ENCODE peak calls at places on chromosomes 7 and 10, in eight cellular contexts. One of them, this sample, is unnamed.

GRCh38 chr7:28608766-28609165 is 196.4 kb downstream of the CREB5 start:
- DNase-seq in transverse colon: no peak
- DNase-seq in body of pancreas: no peak
- DNase-seq in right lobe of liver: no peak
- DNase-seq in GM12878: no peak
- DNase-seq in testis: no peak
- DNase-seq in adrenal gland: no peak
- DNase-seq in uterus: no peak
- DNase-seq in this sample: no peak

GRCh38 chr10:102646610-102647432 is 2.5 kb downstream of the TRIM8 start:
- DNase-seq in testis: peak
- DNase-seq in right lobe of liver: no peak
- DNase-seq in transverse colon: peak
- DNase-seq in uterus: no peak
- DNase-seq in adrenal gland: no peak
- DNase-seq in body of pancreas: peak
- DNase-seq in GM12878: no peak
- DNase-seq in this sample: no peak

GRCh38 chr10:3442451-3442990 is 269.9 kb upstream of the PITRM1 start:
- DNase-seq in adrenal gland: no peak
- DNase-seq in testis: no peak
- DNase-seq in right lobe of liver: no peak
- DNase-seq in body of pancreas: no peak
- DNase-seq in GM12878: no peak
- DNase-seq in transverse colon: no peak
- DNase-seq in uterus: no peak
- DNase-seq in this sample: no peak

GRCh38 chr10:88401671-88402347 is 181.3 kb downstream of the RNLS start:
- DNase-seq in body of pancreas: no peak
- DNase-seq in testis: no peak
- DNase-seq in uterus: no peak
- DNase-seq in right lobe of liver: no peak
- DNase-seq in adrenal gland: no peak
- DNase-seq in transverse colon: no peak
- DNase-seq in GM12878: no peak
- DNase-seq in this sample: no peak

GRCh38 chr7:78968951-78969350 is 484.5 kb downstream of the MAGI2 start:
- DNase-seq in right lobe of liver: no peak
- DNase-seq in testis: no peak
- DNase-seq in transverse colon: no peak
- DNase-seq in adrenal gland: no peak
- DNase-seq in body of pancreas: no peak
- DNase-seq in uterus: no peak
- DNase-seq in GM12878: no peak
- DNase-seq in this sample: no peak

GRCh38 chr7:96629884-96630283 is 79.8 kb downstream of the SEM1 start:
- DNase-seq in right lobe of liver: no peak
- DNase-seq in GM12878: no peak
- DNase-seq in adrenal gland: no peak
- DNase-seq in body of pancreas: no peak
- DNase-seq in transverse colon: no peak
- DNase-seq in testis: no peak
- DNase-seq in uterus: no peak
- DNase-seq in this sample: no peak

GRCh38 chr10:3783313-3783689 is 1.7 kb downstream of the KLF6 start:
- DNase-seq in right lobe of liver: peak
- DNase-seq in testis: peak
- DNase-seq in body of pancreas: peak
- DNase-seq in uterus: peak
- DNase-seq in transverse colon: peak
- DNase-seq in GM12878: peak
- DNase-seq in adrenal gland: peak
- DNase-seq in this sample: peak

GRCh38 chr10:84654671-84655070 is 326.3 kb downstream of the CCSER2 start:
- DNase-seq in body of pancreas: no peak
- DNase-seq in testis: no peak
- DNase-seq in adrenal gland: no peak
- DNase-seq in right lobe of liver: no peak
- DNase-seq in transverse colon: no peak
- DNase-seq in GM12878: peak
- DNase-seq in uterus: no peak
- DNase-seq in this sample: no peak

GRCh38 chr7:22373388-22373787 is 16.4 kb upstream of the RAPGEF5 start:
- DNase-seq in testis: no peak
- DNase-seq in transverse colon: no peak
- DNase-seq in adrenal gland: no peak
- DNase-seq in uterus: no peak
- DNase-seq in body of pancreas: no peak
- DNase-seq in GM12878: no peak
- DNase-seq in right lobe of liver: no peak
- DNase-seq in this sample: no peak

GRCh38 chr10:19017491-19017890 is 31.1 kb upstream of the MALRD1 start:
- DNase-seq in right lobe of liver: no peak
- DNase-seq in uterus: no peak
- DNase-seq in adrenal gland: no peak
- DNase-seq in testis: no peak
- DNase-seq in GM12878: no peak
- DNase-seq in body of pancreas: no peak
- DNase-seq in transverse colon: no peak
- DNase-seq in this sample: no peak

GRCh38 chr10:103636996-103637395 is 143.5 kb downstream of the NEURL1 start:
- DNase-seq in right lobe of liver: no peak
- DNase-seq in body of pancreas: no peak
- DNase-seq in transverse colon: no peak
- DNase-seq in testis: no peak
- DNase-seq in uterus: no peak
- DNase-seq in GM12878: no peak
- DNase-seq in adrenal gland: peak
- DNase-seq in this sample: no peak

GRCh38 chr10:91925022-91925320 is 1.4 kb downstream of the BTAF1 start:
- DNase-seq in adrenal gland: no peak
- DNase-seq in body of pancreas: no peak
- DNase-seq in testis: no peak
- DNase-seq in uterus: no peak
- DNase-seq in GM12878: no peak
- DNase-seq in right lobe of liver: no peak
- DNase-seq in transverse colon: no peak
- DNase-seq in this sample: no peak

GRCh38 chr10:126481181-126481580 is 92.9 kb upstream of the ADAM12 start:
- DNase-seq in body of pancreas: no peak
- DNase-seq in adrenal gland: no peak
- DNase-seq in transverse colon: no peak
- DNase-seq in GM12878: no peak
- DNase-seq in testis: no peak
- DNase-seq in right lobe of liver: no peak
- DNase-seq in uterus: no peak
- DNase-seq in this sample: no peak

GRCh38 chr7:1935176-1936005 is 265.3 kb downstream of the ELFN1 start:
- DNase-seq in body of pancreas: no peak
- DNase-seq in right lobe of liver: peak
- DNase-seq in GM12878: no peak
- DNase-seq in transverse colon: no peak
- DNase-seq in uterus: no peak
- DNase-seq in testis: no peak
- DNase-seq in adrenal gland: no peak
- DNase-seq in this sample: no peak

GRCh38 chr10:21820952-21821351 is 182.6 kb downstream of the DNAJC1 start:
- DNase-seq in testis: no peak
- DNase-seq in uterus: no peak
- DNase-seq in transverse colon: no peak
- DNase-seq in right lobe of liver: no peak
- DNase-seq in adrenal gland: no peak
- DNase-seq in GM12878: no peak
- DNase-seq in body of pancreas: no peak
- DNase-seq in this sample: no peak

GRCh38 chr7:142612264-142612881 is 136.9 kb upstream of the PRSS1 start:
- DNase-seq in uterus: no peak
- DNase-seq in right lobe of liver: no peak
- DNase-seq in transverse colon: no peak
- DNase-seq in adrenal gland: peak
- DNase-seq in testis: peak
- DNase-seq in body of pancreas: no peak
- DNase-seq in GM12878: no peak
- DNase-seq in this sample: no peak

GRCh38 chr10:88467835-88468485 is 115.2 kb downstream of the RNLS start:
- DNase-seq in transverse colon: no peak
- DNase-seq in right lobe of liver: no peak
- DNase-seq in body of pancreas: no peak
- DNase-seq in adrenal gland: no peak
- DNase-seq in uterus: no peak
- DNase-seq in testis: no peak
- DNase-seq in GM12878: no peak
- DNase-seq in this sample: no peak

GRCh38 chr10:72421895-72422540 is 67.3 kb upstream of the DNAJB12 start:
- DNase-seq in testis: no peak
- DNase-seq in right lobe of liver: no peak
- DNase-seq in GM12878: no peak
- DNase-seq in body of pancreas: no peak
- DNase-seq in transverse colon: no peak
- DNase-seq in adrenal gland: no peak
- DNase-seq in uterus: no peak
- DNase-seq in this sample: no peak

GRCh38 chr10:72426982-72427381 is 72.3 kb upstream of the DNAJB12 start:
- DNase-seq in right lobe of liver: no peak
- DNase-seq in body of pancreas: no peak
- DNase-seq in testis: no peak
- DNase-seq in transverse colon: no peak
- DNase-seq in adrenal gland: no peak
- DNase-seq in uterus: no peak
- DNase-seq in GM12878: no peak
- DNase-seq in this sample: no peak

GRCh38 chr10:72423426-72423825 is 68.7 kb upstream of the DNAJB12 start:
- DNase-seq in testis: no peak
- DNase-seq in adrenal gland: no peak
- DNase-seq in transverse colon: no peak
- DNase-seq in body of pancreas: no peak
- DNase-seq in GM12878: no peak
- DNase-seq in uterus: no peak
- DNase-seq in right lobe of liver: no peak
- DNase-seq in this sample: no peak

GRCh38 chr10:72424561-72424960 is 69.8 kb upstream of the DNAJB12 start:
- DNase-seq in adrenal gland: no peak
- DNase-seq in uterus: no peak
- DNase-seq in right lobe of liver: no peak
- DNase-seq in testis: no peak
- DNase-seq in GM12878: no peak
- DNase-seq in body of pancreas: no peak
- DNase-seq in transverse colon: no peak
- DNase-seq in this sample: no peak

GRCh38 chr10:72425133-72425532 is 70.4 kb upstream of the DNAJB12 start:
- DNase-seq in body of pancreas: peak
- DNase-seq in right lobe of liver: no peak
- DNase-seq in testis: peak
- DNase-seq in uterus: no peak
- DNase-seq in adrenal gland: peak
- DNase-seq in GM12878: no peak
- DNase-seq in transverse colon: no peak
- DNase-seq in this sample: no peak
- H3K27ac ChIP-seq in body of pancreas: no peak
- H3K27ac ChIP-seq in right lobe of liver: no peak
- H3K27ac ChIP-seq in testis: peak
- H3K27ac ChIP-seq in uterus: no peak
- H3K27ac ChIP-seq in adrenal gland: no peak
- H3K27ac ChIP-seq in GM12878: no peak
- H3K27ac ChIP-seq in transverse colon: no peak
- H3K27ac ChIP-seq in this sample: no peak

GRCh38 chr7:75738975-75739795 is 444 bp upstream of the HIP1 start:
- DNase-seq in GM12878: peak
- DNase-seq in transverse colon: peak
- DNase-seq in testis: peak
- DNase-seq in adrenal gland: peak
- DNase-seq in body of pancreas: peak
- DNase-seq in uterus: peak
- DNase-seq in right lobe of liver: peak
- DNase-seq in this sample: peak

GRCh38 chr7:75737856-75738603 is 711 bp downstream of the HIP1 start:
- DNase-seq in testis: no peak
- DNase-seq in right lobe of liver: no peak
- DNase-seq in adrenal gland: peak
- DNase-seq in uterus: no peak
- DNase-seq in GM12878: no peak
- DNase-seq in body of pancreas: no peak
- DNase-seq in transverse colon: peak
- DNase-seq in this sample: no peak

GRCh38 chr7:75740846-75741497 is 2.2 kb upstream of the HIP1 start:
- DNase-seq in transverse colon: peak
- DNase-seq in right lobe of liver: no peak
- DNase-seq in adrenal gland: peak
- DNase-seq in testis: peak
- DNase-seq in uterus: peak
- DNase-seq in body of pancreas: peak
- DNase-seq in GM12878: peak
- DNase-seq in this sample: no peak

GRCh38 chr7:75739796-75740672 is 1.3 kb upstream of the HIP1 start:
- DNase-seq in transverse colon: no peak
- DNase-seq in uterus: no peak
- DNase-seq in body of pancreas: no peak
- DNase-seq in adrenal gland: no peak
- DNase-seq in GM12878: peak
- DNase-seq in testis: no peak
- DNase-seq in right lobe of liver: no peak
- DNase-seq in this sample: no peak

DNA sequence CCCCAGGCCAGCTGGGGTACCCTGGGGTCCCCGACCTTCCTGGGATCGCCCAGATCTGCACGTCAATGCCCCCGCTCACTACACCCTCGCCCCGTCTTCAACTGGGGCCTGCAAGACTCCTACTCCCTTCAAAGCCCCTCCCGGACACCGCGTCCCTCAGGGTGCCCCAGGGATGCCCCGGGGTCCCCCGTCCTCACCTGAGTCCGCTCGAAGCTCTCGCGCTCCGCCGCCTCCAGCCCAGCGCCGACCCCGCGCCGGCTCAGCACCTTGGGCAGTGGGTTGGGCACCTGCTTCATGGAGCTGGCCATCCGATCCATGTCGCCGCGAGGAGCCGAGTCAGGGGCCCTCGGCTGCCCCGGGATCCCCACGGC is at the start of gene HIP1:
- DNase-seq in uterus: no peak
- DNase-seq in transverse colon: no peak
- DNase-seq in right lobe of liver: no peak
- DNase-seq in GM12878: no peak
- DNase-seq in body of pancreas: no peak
- DNase-seq in adrenal gland: no peak
- DNase-seq in testis: no peak
- DNase-seq in this sample: no peak
- TF ChIP-seq POLR2A in uterus: peak
- TF ChIP-seq POLR2A in transverse colon: no peak
- TF ChIP-seq POLR2A in right lobe of liver: no peak
- TF ChIP-seq POLR2A in GM12878: no peak
- TF ChIP-seq POLR2A in body of pancreas: no peak
- TF ChIP-seq POLR2A in adrenal gland: no peak
- TF ChIP-seq POLR2A in testis: no peak
- TF ChIP-seq POLR2A in this sample: no peak

GRCh38 chr7:92698237-92698841 is 108.1 kb upstream of the FAM133B start:
- DNase-seq in testis: peak
- DNase-seq in transverse colon: peak
- DNase-seq in body of pancreas: peak
- DNase-seq in GM12878: no peak
- DNase-seq in adrenal gland: peak
- DNase-seq in uterus: peak
- DNase-seq in right lobe of liver: no peak
- DNase-seq in this sample: no peak
- H3K4me3 ChIP-seq in testis: no peak
- H3K4me3 ChIP-seq in transverse colon: no peak
- H3K4me3 ChIP-seq in body of pancreas: no peak
- H3K4me3 ChIP-seq in GM12878: no peak
- H3K4me3 ChIP-seq in adrenal gland: no peak
- H3K4me3 ChIP-seq in uterus: no peak
- H3K4me3 ChIP-seq in right lobe of liver: no peak
- H3K4me3 ChIP-seq in this sample: no peak

GRCh38 chr7:76063525-76063924 is 15.6 kb downstream of the MDH2 start:
- DNase-seq in GM12878: no peak
- DNase-seq in adrenal gland: peak
- DNase-seq in transverse colon: peak
- DNase-seq in testis: peak
- DNase-seq in body of pancreas: peak
- DNase-seq in uterus: no peak
- DNase-seq in right lobe of liver: peak
- DNase-seq in this sample: peak
- H3K27ac ChIP-seq in GM12878: no peak
- H3K27ac ChIP-seq in adrenal gland: no peak
- H3K27ac ChIP-seq in transverse colon: no peak
- H3K27ac ChIP-seq in testis: no peak
- H3K27ac ChIP-seq in body of pancreas: no peak
- H3K27ac ChIP-seq in uterus: no peak
- H3K27ac ChIP-seq in right lobe of liver: no peak
- H3K27ac ChIP-seq in this sample: no peak